ENCODE peak calls at places on chromosomes 4 and X, in eight cellular contexts. One of them, this sample, is unnamed.
A peak's percentile ranks its signal among the peaks of the same experiment; 100 is the strongest.

GRCh38 chr4:184977747-184978146 is 40.5 kb upstream of the HELT start:
- DNase-seq in pancreas: no peak
- DNase-seq in breast epithelium: no peak
- DNase-seq in right lobe of liver: peak; percentile 9
- DNase-seq in thyroid gland: no peak
- DNase-seq in cardiac muscle cell: no peak
- DNase-seq in hepatocyte: no peak
- DNase-seq in SK-N-SH: no peak
- DNase-seq in this sample: no peak

GRCh38 chrX:121733514-121733913 is 686.1 kb downstream of the GLUD2 start:
- DNase-seq in SK-N-SH: no peak
- DNase-seq in hepatocyte: no peak
- DNase-seq in breast epithelium: no peak
- DNase-seq in cardiac muscle cell: no peak
- DNase-seq in pancreas: no peak
- DNase-seq in thyroid gland: no peak
- DNase-seq in right lobe of liver: no peak
- DNase-seq in this sample: no peak

GRCh38 chrX:145405012-145405411 is 157.7 kb downstream of the SPANXN1 start:
- DNase-seq in SK-N-SH: peak; percentile 29
- DNase-seq in hepatocyte: peak; percentile 50
- DNase-seq in thyroid gland: no peak
- DNase-seq in pancreas: peak; percentile 19
- DNase-seq in right lobe of liver: no peak
- DNase-seq in breast epithelium: no peak
- DNase-seq in cardiac muscle cell: peak; percentile 2
- DNase-seq in this sample: no peak

GRCh38 chr4:25638221-25638601 is 17.4 kb upstream of the SLC34A2 start:
- DNase-seq in breast epithelium: no peak
- DNase-seq in hepatocyte: no peak
- DNase-seq in right lobe of liver: no peak
- DNase-seq in thyroid gland: no peak
- DNase-seq in SK-N-SH: no peak
- DNase-seq in cardiac muscle cell: no peak
- DNase-seq in pancreas: no peak
- DNase-seq in this sample: no peak

GRCh38 chrX:47078129-47079043 is at the start of gene RGN:
- DNase-seq in SK-N-SH: peak; percentile 18
- DNase-seq in thyroid gland: peak; percentile 55
- DNase-seq in cardiac muscle cell: no peak
- DNase-seq in pancreas: peak; percentile 48
- DNase-seq in breast epithelium: no peak
- DNase-seq in right lobe of liver: peak; percentile 84
- DNase-seq in hepatocyte: peak; percentile 32
- DNase-seq in this sample: no peak

GRCh38 chr4:100838286-100838685 is 320.5 kb upstream of the EMCN start:
- DNase-seq in cardiac muscle cell: no peak
- DNase-seq in thyroid gland: no peak
- DNase-seq in hepatocyte: no peak
- DNase-seq in SK-N-SH: peak; percentile 7
- DNase-seq in right lobe of liver: no peak
- DNase-seq in pancreas: no peak
- DNase-seq in breast epithelium: no peak
- DNase-seq in this sample: no peak

GRCh38 chrX:101385795-101386541 is at the start of gene BTK:
- DNase-seq in SK-N-SH: no peak
- DNase-seq in cardiac muscle cell: no peak
- DNase-seq in right lobe of liver: no peak
- DNase-seq in hepatocyte: no peak
- DNase-seq in breast epithelium: no peak
- DNase-seq in pancreas: no peak
- DNase-seq in thyroid gland: no peak
- DNase-seq in this sample: peak; percentile 51

GRCh38 chr4:74671074-74671698 is 123.1 kb downstream of the BTC start:
- DNase-seq in cardiac muscle cell: peak; percentile 90
- DNase-seq in SK-N-SH: peak; percentile 7
- DNase-seq in thyroid gland: peak; percentile 5
- DNase-seq in right lobe of liver: no peak
- DNase-seq in pancreas: peak; percentile 39
- DNase-seq in hepatocyte: peak; percentile 85
- DNase-seq in breast epithelium: no peak
- DNase-seq in this sample: no peak

GRCh38 chrX:111386884-111387283 is 25.1 kb downstream of the DCX start:
- DNase-seq in breast epithelium: no peak
- DNase-seq in right lobe of liver: no peak
- DNase-seq in pancreas: no peak
- DNase-seq in SK-N-SH: no peak
- DNase-seq in cardiac muscle cell: no peak
- DNase-seq in hepatocyte: no peak
- DNase-seq in thyroid gland: no peak
- DNase-seq in this sample: no peak

GRCh38 chrX:15310117-15310516 is 5.3 kb downstream of the ASB11 start:
- DNase-seq in right lobe of liver: peak; percentile 44
- DNase-seq in hepatocyte: peak; percentile 54
- DNase-seq in pancreas: peak; percentile 31
- DNase-seq in cardiac muscle cell: peak; percentile 69
- DNase-seq in thyroid gland: peak; percentile 52
- DNase-seq in SK-N-SH: no peak
- DNase-seq in breast epithelium: no peak
- DNase-seq in this sample: no peak

GRCh38 chr4:147546341-147546740 is 65.4 kb downstream of the EDNRA start:
- DNase-seq in right lobe of liver: no peak
- DNase-seq in hepatocyte: no peak
- DNase-seq in cardiac muscle cell: peak; percentile 79
- DNase-seq in SK-N-SH: no peak
- DNase-seq in thyroid gland: no peak
- DNase-seq in breast epithelium: no peak
- DNase-seq in pancreas: no peak
- DNase-seq in this sample: no peak

GRCh38 chr4:1495416-1496115 is 89.3 kb upstream of the NKX1-1 start:
- DNase-seq in hepatocyte: no peak
- DNase-seq in pancreas: no peak
- DNase-seq in breast epithelium: no peak
- DNase-seq in cardiac muscle cell: no peak
- DNase-seq in SK-N-SH: peak; percentile 17
- DNase-seq in thyroid gland: no peak
- DNase-seq in right lobe of liver: peak; percentile 31
- DNase-seq in this sample: peak; percentile 37

GRCh38 chr4:119627267-119628190 is 1.1 kb downstream of the PDE5A start:
- DNase-seq in pancreas: peak; percentile 69
- DNase-seq in hepatocyte: peak; percentile 89
- DNase-seq in thyroid gland: peak; percentile 71
- DNase-seq in breast epithelium: peak; percentile 42
- DNase-seq in SK-N-SH: peak; percentile 92
- DNase-seq in cardiac muscle cell: peak; percentile 44
- DNase-seq in right lobe of liver: peak; percentile 53
- DNase-seq in this sample: peak; percentile 66

GRCh38 chrX:17584248-17584681 is 153.0 kb upstream of the SCML1 start:
- DNase-seq in breast epithelium: no peak
- DNase-seq in thyroid gland: no peak
- DNase-seq in SK-N-SH: no peak
- DNase-seq in hepatocyte: no peak
- DNase-seq in cardiac muscle cell: peak; percentile 32
- DNase-seq in pancreas: no peak
- DNase-seq in right lobe of liver: no peak
- DNase-seq in this sample: no peak

GRCh38 chrX:133649659-133650058 is 234.4 kb upstream of the GPC4 start:
- DNase-seq in right lobe of liver: no peak
- DNase-seq in cardiac muscle cell: no peak
- DNase-seq in breast epithelium: no peak
- DNase-seq in pancreas: no peak
- DNase-seq in SK-N-SH: no peak
- DNase-seq in thyroid gland: no peak
- DNase-seq in hepatocyte: no peak
- DNase-seq in this sample: no peak

GRCh38 chr4:78478523-78478922 is 73.0 kb upstream of the ANXA3 start:
- DNase-seq in pancreas: no peak
- DNase-seq in right lobe of liver: no peak
- DNase-seq in thyroid gland: no peak
- DNase-seq in hepatocyte: no peak
- DNase-seq in SK-N-SH: no peak
- DNase-seq in cardiac muscle cell: no peak
- DNase-seq in breast epithelium: no peak
- DNase-seq in this sample: no peak

GRCh38 chr4:78483811-78484210 is 67.8 kb upstream of the ANXA3 start:
- DNase-seq in breast epithelium: no peak
- DNase-seq in cardiac muscle cell: no peak
- DNase-seq in pancreas: no peak
- DNase-seq in hepatocyte: no peak
- DNase-seq in SK-N-SH: no peak
- DNase-seq in thyroid gland: no peak
- DNase-seq in right lobe of liver: no peak
- DNase-seq in this sample: no peak

GRCh38 chr4:78482281-78482680 is 69.3 kb upstream of the ANXA3 start:
- DNase-seq in breast epithelium: no peak
- DNase-seq in pancreas: no peak
- DNase-seq in SK-N-SH: no peak
- DNase-seq in hepatocyte: no peak
- DNase-seq in thyroid gland: no peak
- DNase-seq in right lobe of liver: no peak
- DNase-seq in cardiac muscle cell: no peak
- DNase-seq in this sample: no peak

GRCh38 chr4:78480286-78480685 is 71.3 kb upstream of the ANXA3 start:
- DNase-seq in thyroid gland: no peak
- DNase-seq in hepatocyte: no peak
- DNase-seq in breast epithelium: no peak
- DNase-seq in SK-N-SH: no peak
- DNase-seq in cardiac muscle cell: no peak
- DNase-seq in right lobe of liver: no peak
- DNase-seq in pancreas: no peak
- DNase-seq in this sample: no peak

GRCh38 chr4:78481180-78481579 is 70.4 kb upstream of the ANXA3 start:
- DNase-seq in cardiac muscle cell: peak; percentile 81
- DNase-seq in pancreas: no peak
- DNase-seq in thyroid gland: no peak
- DNase-seq in hepatocyte: no peak
- DNase-seq in SK-N-SH: no peak
- DNase-seq in right lobe of liver: no peak
- DNase-seq in breast epithelium: no peak
- DNase-seq in this sample: no peak
- H3K4me1 ChIP-seq in cardiac muscle cell: no peaks in the 10 kb centered on the region
- H3K4me1 ChIP-seq in pancreas: no peaks in the 10 kb centered on the region
- H3K4me1 ChIP-seq in thyroid gland: no peaks in the 10 kb centered on the region
- H3K4me1 ChIP-seq in hepatocyte: peaks cover 6% of the 10 kb centered on the region
- H3K4me1 ChIP-seq in SK-N-SH: no peaks in the 10 kb centered on the region
- H3K4me1 ChIP-seq in right lobe of liver: no peaks in the 10 kb centered on the region
- H3K4me1 ChIP-seq in breast epithelium: no peaks in the 10 kb centered on the region
- H3K4me1 ChIP-seq in this sample: no peaks in the 10 kb centered on the region

GRCh38 chr4:68337004-68337403 is 12.9 kb downstream of the YTHDC1 start:
- DNase-seq in thyroid gland: no peak
- DNase-seq in breast epithelium: no peak
- DNase-seq in hepatocyte: no peak
- DNase-seq in cardiac muscle cell: no peak
- DNase-seq in SK-N-SH: no peak
- DNase-seq in right lobe of liver: no peak
- DNase-seq in pancreas: no peak
- DNase-seq in this sample: no peak
- H3K27ac ChIP-seq in thyroid gland: no peak overlapping the region
- H3K27ac ChIP-seq in breast epithelium: no peak overlapping the region
- H3K27ac ChIP-seq in hepatocyte: no peak overlapping the region
- H3K27ac ChIP-seq in cardiac muscle cell: no peak overlapping the region
- H3K27ac ChIP-seq in SK-N-SH: no peak overlapping the region
- H3K27ac ChIP-seq in right lobe of liver: no peak overlapping the region
- H3K27ac ChIP-seq in pancreas: no peak overlapping the region
- H3K27ac ChIP-seq in this sample: no peak overlapping the region

GRCh38 chr4:7030856-7031255 is 12.3 kb upstream of the TADA2B start:
- DNase-seq in cardiac muscle cell: no peak
- DNase-seq in SK-N-SH: no peak
- DNase-seq in breast epithelium: no peak
- DNase-seq in hepatocyte: no peak
- DNase-seq in pancreas: no peak
- DNase-seq in thyroid gland: no peak
- DNase-seq in right lobe of liver: peak; percentile 60
- DNase-seq in this sample: no peak

GRCh38 chr4:7032591-7032990 is 10.6 kb upstream of the TADA2B start:
- DNase-seq in SK-N-SH: no peak
- DNase-seq in hepatocyte: no peak
- DNase-seq in pancreas: no peak
- DNase-seq in breast epithelium: no peak
- DNase-seq in cardiac muscle cell: no peak
- DNase-seq in right lobe of liver: no peak
- DNase-seq in thyroid gland: no peak
- DNase-seq in this sample: no peak

GRCh38 chr4:7029921-7030320 is 13.3 kb upstream of the TADA2B start:
- DNase-seq in breast epithelium: no peak
- DNase-seq in thyroid gland: no peak
- DNase-seq in cardiac muscle cell: no peak
- DNase-seq in pancreas: no peak
- DNase-seq in right lobe of liver: no peak
- DNase-seq in SK-N-SH: no peak
- DNase-seq in hepatocyte: no peak
- DNase-seq in this sample: no peak

GRCh38 chr4:7029212-7029611 is 14.0 kb upstream of the TADA2B start:
- DNase-seq in breast epithelium: no peak
- DNase-seq in pancreas: no peak
- DNase-seq in cardiac muscle cell: no peak
- DNase-seq in thyroid gland: no peak
- DNase-seq in hepatocyte: no peak
- DNase-seq in SK-N-SH: no peak
- DNase-seq in right lobe of liver: peak; percentile 88
- DNase-seq in this sample: no peak

DNA sequence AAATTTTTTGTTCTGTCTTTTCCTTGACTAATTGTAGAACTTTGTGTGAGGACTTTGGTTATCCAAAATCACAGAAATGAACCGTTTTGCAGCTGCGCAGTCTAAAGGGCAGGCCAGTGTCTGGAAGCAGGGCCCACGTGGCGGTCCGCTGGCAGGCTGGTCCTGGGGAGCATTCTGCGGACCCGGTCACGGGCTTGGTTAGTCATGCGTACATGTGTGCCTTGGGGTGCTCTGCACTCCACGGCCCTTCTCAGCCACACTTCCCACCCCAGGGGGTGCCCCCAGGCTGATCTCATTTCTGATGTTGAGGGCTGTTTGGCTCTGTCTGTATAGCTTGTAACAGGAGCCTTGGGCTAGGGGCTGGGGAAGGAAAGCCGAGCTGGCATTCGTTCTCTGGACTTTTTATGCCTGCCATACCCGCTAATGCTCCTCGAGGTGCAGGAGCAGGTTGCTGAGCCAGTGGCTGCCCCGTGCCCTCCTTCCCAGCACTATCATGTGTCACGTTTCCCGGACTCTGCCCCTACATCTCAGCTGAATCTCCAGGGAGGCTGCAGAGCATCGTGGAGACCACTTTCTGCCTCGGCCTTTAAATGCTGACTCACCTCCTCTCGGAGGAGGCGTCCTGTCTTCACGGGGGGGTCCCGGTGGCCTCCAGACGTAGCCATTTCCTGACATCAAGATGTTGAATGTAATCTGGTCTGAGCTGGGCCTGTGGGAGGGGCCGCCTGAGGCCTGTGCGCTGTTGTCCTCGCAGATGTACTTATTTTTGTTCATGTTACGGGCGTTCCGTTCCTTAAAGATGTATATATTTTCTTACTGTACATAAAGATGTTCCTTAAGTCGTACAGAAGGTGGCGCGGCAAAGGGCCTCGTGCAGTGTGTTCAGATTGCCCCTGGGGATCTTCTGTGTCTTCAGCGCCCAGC is 11.4 kb upstream of the TADA2B start:
- DNase-seq in right lobe of liver: no peak
- DNase-seq in cardiac muscle cell: no peak
- DNase-seq in hepatocyte: no peak
- DNase-seq in pancreas: no peak
- DNase-seq in SK-N-SH: no peak
- DNase-seq in breast epithelium: no peak
- DNase-seq in thyroid gland: no peak
- DNase-seq in this sample: no peak
- H3K36me3 ChIP-seq in right lobe of liver: peaks cover 8% of the 10 kb centered on the region
- H3K36me3 ChIP-seq in cardiac muscle cell: peaks cover 7% of the 10 kb centered on the region
- H3K36me3 ChIP-seq in hepatocyte: peaks cover 3% of the 10 kb centered on the region
- H3K36me3 ChIP-seq in pancreas: peaks cover 25% of the 10 kb centered on the region
- H3K36me3 ChIP-seq in SK-N-SH: peaks cover 20% of the 10 kb centered on the region
- H3K36me3 ChIP-seq in breast epithelium: peaks cover 11% of the 10 kb centered on the region
- H3K36me3 ChIP-seq in thyroid gland: peaks cover 21% of the 10 kb centered on the region
- H3K36me3 ChIP-seq in this sample: peaks cover 47% of the 10 kb centered on the region

GRCh38 chr4:156778606-156779005 is 193.0 kb downstream of the PDGFC start:
- DNase-seq in thyroid gland: no peak
- DNase-seq in cardiac muscle cell: peak; percentile 80
- DNase-seq in breast epithelium: no peak
- DNase-seq in right lobe of liver: no peak
- DNase-seq in hepatocyte: no peak
- DNase-seq in pancreas: no peak
- DNase-seq in SK-N-SH: no peak
- DNase-seq in this sample: no peak
- H3K4me1 ChIP-seq in thyroid gland: no peaks in the 10 kb centered on the region
- H3K4me1 ChIP-seq in cardiac muscle cell: no peaks in the 10 kb centered on the region
- H3K4me1 ChIP-seq in breast epithelium: no peaks in the 10 kb centered on the region
- H3K4me1 ChIP-seq in right lobe of liver: no peaks in the 10 kb centered on the region
- H3K4me1 ChIP-seq in hepatocyte: peaks cover 18% of the 10 kb centered on the region
- H3K4me1 ChIP-seq in pancreas: no peaks in the 10 kb centered on the region
- H3K4me1 ChIP-seq in SK-N-SH: peaks cover 2% of the 10 kb centered on the region
- H3K4me1 ChIP-seq in this sample: no peaks in the 10 kb centered on the region

This sample was measured in lower lobe of right lung.